ENCODE peak calls at places on chromosomes 4 and X, in four cellular contexts. Z is HepG2, H is WTC11, S is K562. L is an unnamed sample.

GRCh38 chr4:136900706-136901105 is 631.6 kb downstream of the PCDH18 start:
- DNase-seq in S (no peak), H (no peak), Z (no peak), L (no peak)

GRCh38 chr4:141102367-141102766 is 30.9 kb downstream of the RNF150 start:
- DNase-seq in H (no peak), S (no peak), Z (no peak), L (peak; percentile 58)

GRCh38 chrX:134998246-134998645 is 7.5 kb downstream of the SMIM10 start:
- DNase-seq in Z (no peak), S (no peak), H (no peak), L (no peak)

GRCh38 chr4:155025762-155026457 is 182.5 kb upstream of the NPY2R start:
- DNase-seq in H (peak; percentile 81), Z (peak; percentile 48), S (peak; percentile 16), L (no peak)

GRCh38 chrX:9861711-9862110 is 75.5 kb downstream of the SHROOM2 start:
- DNase-seq in H (no peak), Z (peak; percentile 37), S (no peak), L (no peak)

GRCh38 chr4:129821073-129821472 is 725.1 kb downstream of the C4orf33 start:
- DNase-seq in Z (no peak), S (no peak), H (no peak), L (no peak)

GRCh38 chrX:46904626-46905025 is 7.6 kb upstream of the JADE3 start:
- DNase-seq in Z (no peak), H (no peak), S (no peak), L (no peak)

GRCh38 chr4:152109585-152110509 is 349.0 kb upstream of the GATB start:
- DNase-seq in S (no peak), Z (no peak), H (no peak), L (no peak)

GRCh38 chr4:147354994-147355393 is 125.9 kb upstream of the EDNRA start:
- DNase-seq in Z (no peak), H (no peak), S (no peak), L (no peak)

GRCh38 chr4:153676491-153676890 is 7.6 kb upstream of the TLR2 start:
- DNase-seq in S (no peak), Z (no peak), H (no peak), L (no peak)

GRCh38 chr4:68569466-68570121 is 6.5 kb downstream of the UGT2B17 start:
- DNase-seq in Z (no peak), H (no peak), S (no peak), L (no peak)

GRCh38 chrX:149937881-149938426 is 337 bp downstream of the EOLA2 start:
- DNase-seq in S (peak; percentile 8), H (no peak), Z (no peak), L (no peak)

GRCh38 chrX:42102586-42103282 is 179.4 kb upstream of the CASK start:
- DNase-seq in S (no peak), Z (no peak), H (no peak), L (no peak)

GRCh38 chr4:76200771-76201224 is 12.8 kb downstream of the SCARB2 start:
- DNase-seq in H (no peak), Z (peak; percentile 77), S (no peak), L (no peak)

GRCh38 chrX:116732214-116732613 is 269.4 kb upstream of the CT83 start:
- DNase-seq in H (no peak), Z (no peak), S (no peak), L (no peak)

GRCh38 chrX:64977830-64978229 is 1.6 kb upstream of the ZC4H2 start:
- DNase-seq in H (no peak), S (no peak), Z (peak; percentile 0), L (no peak)

GRCh38 chrX:100615015-100615414 is 21.6 kb downstream of the TSPAN6 start:
- DNase-seq in Z (peak; percentile 57), H (no peak), S (no peak), L (peak; percentile 37)

GRCh38 chr4:75037253-75037652 is 104.3 kb downstream of the PARM1 start:
- DNase-seq in H (no peak), Z (no peak), S (no peak), L (no peak)

GRCh38 chr4:129808242-129808641 is 712.3 kb downstream of the C4orf33 start:
- DNase-seq in Z (no peak), H (no peak), S (no peak), L (no peak)

GRCh38 chrX:111131572-111131971 is 35.6 kb downstream of the PAK3 start:
- DNase-seq in H (no peak), Z (no peak), S (no peak), L (no peak)

GRCh38 chr4:11765849-11766453 is 337.3 kb upstream of the HS3ST1 start:
- DNase-seq in Z (peak; percentile 15), H (peak; percentile 12), S (peak; percentile 10), L (peak; percentile 26)

GRCh38 chrX:140087865-140088264 is 122.5 kb upstream of the CXorf66 start:
- DNase-seq in H (no peak), S (no peak), Z (no peak), L (no peak)

GRCh38 chr4:90540536-90540935 is 413.3 kb downstream of the CCSER1 start:
- DNase-seq in S (no peak), Z (no peak), H (no peak), L (no peak)

GRCh38 chr4:90543419-90544170 is 416.4 kb downstream of the CCSER1 start:
- DNase-seq in S (no peak), Z (no peak), H (no peak), L (peak; percentile 28)

GRCh38 chr4:90545380-90545779 is 418.2 kb downstream of the CCSER1 start:
- DNase-seq in S (no peak), H (no peak), Z (no peak), L (no peak)

GRCh38 chr4:90542216-90542615 is 415.0 kb downstream of the CCSER1 start:
- DNase-seq in H (no peak), Z (no peak), S (no peak), L (no peak)

GRCh38 chr4:90546114-90546513 is 418.9 kb downstream of the CCSER1 start:
- DNase-seq in H (no peak), Z (no peak), S (no peak), L (no peak)
- TF ChIP-seq FOXJ3 in H (no peak), Z (no peak), S (no peak), L (no peak)

GRCh38 chrX:153909024-153909979 is 4.8 kb downstream of the AVPR2 start:
- DNase-seq in Z (peak; percentile 10), H (peak; percentile 47), S (peak; percentile 77), L (peak; percentile 71)
- TF ChIP-seq FOXJ3 in Z (no peak), H (no peak), S (no peak), L (no peak)

DNA sequence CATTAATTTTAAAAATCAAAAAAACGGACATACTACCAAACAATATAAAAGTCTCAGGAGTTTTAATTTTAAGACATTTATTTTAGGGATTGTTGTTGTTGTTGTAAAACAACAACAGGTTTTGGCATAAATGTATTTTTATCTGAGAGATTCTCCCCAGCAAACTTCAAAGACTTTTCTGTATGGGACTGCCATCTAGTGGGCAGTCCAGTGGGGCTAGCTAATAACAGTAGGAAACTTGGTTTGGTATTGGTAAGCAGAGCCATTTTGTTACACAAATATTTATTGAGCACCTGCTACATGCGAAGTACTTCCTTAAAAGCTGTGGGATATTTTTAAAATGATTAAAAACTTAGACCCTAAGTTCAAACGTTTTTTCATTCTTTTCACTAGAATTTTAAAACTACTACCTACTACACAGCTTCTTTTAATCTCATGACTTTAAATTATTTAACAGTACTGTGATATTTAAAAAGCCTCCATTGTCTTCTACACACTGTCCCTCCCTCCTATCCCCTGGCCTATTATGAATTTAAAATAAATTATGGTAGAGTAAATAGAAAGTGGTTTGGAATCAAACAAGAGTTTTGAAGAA is 1028.4 kb upstream of the INTU start:
- DNase-seq in S (peak; percentile 36), Z (peak; percentile 18), H (peak; percentile 20), L (peak; percentile 53)
- TF ChIP-seq FOXJ3 in S (no peak), Z (no peak), H (no peak), L (no peak)

GRCh38 chr4:61443813-61444510 is 243.8 kb downstream of the ADGRL3 start:
- DNase-seq in H (no peak), S (no peak), Z (peak; percentile 7), L (no peak)
- TF ChIP-seq FOXJ3 in H (no peak), S (no peak), Z (no peak), L (no peak)